ENCODE peak calls at places on chromosome 19, in four cellular contexts. L is SK-N-SH, G is H1, Q is K562. Z is an unnamed sample.

GRCh38 chr19:54233941-54234340 is 8.6 kb downstream of the LILRA6 start:
- DNase-seq in Q (no peak), L (no peak), G (no peak), Z (no peak)

GRCh38 chr19:38070573-38070972 is 153.4 kb downstream of the DPF1 start:
- DNase-seq in L (no peak), Q (no peak), G (no peak), Z (no peak)

GRCh38 chr19:42280761-42281174 is 11.7 kb downstream of the CIC start:
- DNase-seq in L (peak; percentile 58), G (no peak), Q (peak; percentile 51), Z (no peak)

GRCh38 chr19:40443930-40444180 is 280 bp downstream of the SERTAD3 start:
- DNase-seq in G (no peak), Q (no peak), L (no peak), Z (no peak)

GRCh38 chr19:38781058-38781457 is 7.7 kb upstream of the LGALS7 start:
- DNase-seq in G (no peak), L (no peak), Q (peak; percentile 82), Z (no peak)

GRCh38 chr19:48992571-48993174 is 436 bp downstream of the GYS1 start:
- DNase-seq in Q (no peak), G (no peak), L (peak; percentile 51), Z (no peak)

GRCh38 chr19:35899547-35900214 is 659 bp downstream of the NFKBID start:
- DNase-seq in L (peak; percentile 95), Q (peak; percentile 90), G (no peak), Z (peak; percentile 78)

GRCh38 chr19:1122972-1123363 is 19.2 kb downstream of the GPX4 start:
- DNase-seq in Q (peak; percentile 99), G (no peak), L (peak; percentile 99), Z (no peak)

GRCh38 chr19:56884481-56884880 is 44.0 kb upstream of the PEG3 start:
- DNase-seq in L (no peak), G (no peak), Q (no peak), Z (no peak)

GRCh38 chr19:7515091-7515470 is 822 bp upstream of the ZNF358 start:
- DNase-seq in G (no peak), L (no peak), Q (no peak), Z (no peak)

GRCh38 chr19:39408392-39409206 is 2.0 kb downstream of the ZFP36 start:
- DNase-seq in L (no peak), G (no peak), Q (peak; percentile 14), Z (no peak)

GRCh38 chr19:47446534-47447469 is 24.9 kb downstream of the SLC8A2 start:
- DNase-seq in G (peak; percentile 79), L (peak; percentile 90), Q (peak; percentile 93), Z (no peak)

GRCh38 chr19:11304936-11305335 is 9.0 kb downstream of the TSPAN16 start:
- DNase-seq in L (no peak), G (no peak), Q (no peak), Z (no peak)

GRCh38 chr19:10535613-10536012 is 8.1 kb upstream of the ATG4D start:
- DNase-seq in L (no peak), Q (peak; percentile 3), G (no peak), Z (no peak)

GRCh38 chr19:40601061-40601973 is at the start of gene LTBP4:
- DNase-seq in L (peak; percentile 74), Q (peak; percentile 76), G (no peak), Z (no peak)

GRCh38 chr19:35673121-35673804 is 6.9 kb downstream of the UPK1A start:
- DNase-seq in L (peak; percentile 84), G (peak; percentile 21), Q (peak; percentile 72), Z (no peak)

GRCh38 chr19:53424968-53425597 is 6.7 kb upstream of the ZNF761 start:
- DNase-seq in Q (peak; percentile 67), G (peak; percentile 39), L (peak; percentile 76), Z (peak; percentile 15)

GRCh38 chr19:45011959-45012358 is 10.7 kb downstream of the RELB start:
- DNase-seq in L (no peak), G (no peak), Q (no peak), Z (no peak)

GRCh38 chr19:38277969-38278680 is 13.8 kb downstream of the SPINT2 start:
- DNase-seq in G (no peak), L (peak; percentile 52), Q (no peak), Z (no peak)

GRCh38 chr19:15378529-15379082 is 981 bp downstream of the AKAP8 start:
- DNase-seq in G (no peak), Q (peak; percentile 54), L (peak; percentile 62), Z (no peak)

GRCh38 chr19:8483165-8483564 is 19.3 kb downstream of the PRAM1 start:
- DNase-seq in G (no peak), L (no peak), Q (no peak), Z (no peak)

GRCh38 chr19:41872775-41873647 is 4.1 kb upstream of the CD79A start:
- DNase-seq in Q (peak; percentile 71), G (peak; percentile 68), L (peak; percentile 72), Z (no peak)

GRCh38 chr19:18764591-18765051 is 26.5 kb downstream of the COMP start:
- DNase-seq in L (no peak), G (no peak), Q (no peak), Z (no peak)
- TF ChIP-seq NRF1 in L (no peak), G (no peak), Q (no peak), Z (no peak)

GRCh38 chr19:14375055-14375581 is 6.1 kb upstream of the ADGRE5 start:
- DNase-seq in L (no peak), G (no peak), Q (peak; percentile 9), Z (no peak)

GRCh38 chr19:14378890-14379289 is 2.4 kb upstream of the ADGRE5 start:
- DNase-seq in G (no peak), L (peak; percentile 51), Q (no peak), Z (no peak)

GRCh38 chr19:14371321-14371821 is 9.9 kb upstream of the ADGRE5 start:
- DNase-seq in L (no peak), Q (no peak), G (no peak), Z (no peak)

GRCh38 chr19:14370169-14370998 is 10.9 kb upstream of the ADGRE5 start:
- DNase-seq in G (no peak), Q (peak; percentile 15), L (no peak), Z (no peak)

GRCh38 chr19:14375582-14376291 is 5.5 kb upstream of the ADGRE5 start:
- DNase-seq in L (no peak), Q (no peak), G (no peak), Z (no peak)
- TF ChIP-seq NRF1 in L (no peak), Q (no peak), G (no peak), Z (no peak)

DNA sequence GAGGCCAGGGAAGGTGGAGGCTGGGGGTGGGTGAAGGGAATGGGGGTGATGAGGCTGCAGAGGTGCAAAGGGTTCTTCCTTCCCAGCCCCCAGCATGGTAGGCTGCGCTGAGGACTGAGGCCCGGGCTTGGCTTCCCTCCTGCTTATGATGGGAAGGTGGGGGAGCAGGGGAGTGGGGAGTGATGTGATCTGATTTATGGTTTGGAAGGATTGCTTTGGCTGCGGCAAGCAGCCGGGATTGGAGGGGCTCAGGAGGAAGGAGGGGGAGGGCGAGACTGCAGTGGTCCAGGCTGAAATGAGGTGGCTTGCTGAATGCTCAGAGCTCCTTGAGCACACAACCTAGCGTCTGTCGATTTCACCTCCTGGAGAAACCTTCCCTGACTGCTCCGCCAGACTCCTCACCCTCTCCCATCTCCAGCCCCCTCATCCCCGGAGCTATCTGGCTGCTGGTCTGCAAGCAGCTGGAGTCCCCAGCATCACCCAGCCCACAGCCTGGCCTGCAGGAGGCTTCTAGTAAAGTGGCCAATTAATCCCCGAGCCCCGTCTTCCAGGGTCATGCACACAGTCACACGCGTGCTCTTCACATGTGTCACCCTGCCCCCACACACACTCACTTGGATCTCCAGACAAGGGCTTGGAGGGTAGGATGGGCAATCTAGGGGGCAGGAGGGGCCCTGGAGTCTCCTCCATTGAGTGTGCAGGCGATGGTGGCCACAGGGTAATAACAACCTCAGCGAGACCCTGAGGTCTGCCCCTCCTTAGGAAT is 733 bp upstream of the CLEC11A start:
- DNase-seq in Q (no peak), G (no peak), L (no peak), Z (no peak)
- TF ChIP-seq NRF1 in Q (no peak), G (no peak), L (no peak), Z (no peak)

GRCh38 chr19:30781519-30781918 is 409.3 kb downstream of the ZNF536 start:
- DNase-seq in G (no peak), Q (no peak), L (peak; percentile 4), Z (no peak)
- TF ChIP-seq NRF1 in G (no peak), Q (no peak), L (no peak), Z (no peak)